ENCODE peak calls at places on chromosomes 5 and 9, in five cellular contexts. I is breast epithelium, L is sigmoid colon, U is PC-9, A is psoas muscle. K is an unnamed sample.

GRCh38 chr5:76303917-76304316 is 99.2 kb upstream of the IQGAP2 start:
- DNase-seq in I (no peak), L (no peak), U (peak), A (no peak), K (no peak)

GRCh38 chr9:504921-505821 is 290.5 kb downstream of the DOCK8 start:
- DNase-seq in I (no peak), L (peak), U (no peak), A (peak), K (no peak)

GRCh38 chr9:35962126-35962906 is 4.4 kb upstream of the OR2S2 start:
- DNase-seq in I (no peak), L (peak), U (no peak), A (no peak), K (no peak)

GRCh38 chr5:179797741-179798140 is 4.0 kb downstream of the LTC4S start:
- DNase-seq in I (no peak), L (peak), U (no peak), A (no peak), K (no peak)

GRCh38 chr9:87213948-87214347 is 266.6 kb upstream of the GAS1 start:
- DNase-seq in I (no peak), L (no peak), U (no peak), A (no peak), K (no peak)

GRCh38 chr9:2859776-2860379 is 16.0 kb upstream of the PUM3 start:
- DNase-seq in I (no peak), L (peak), U (no peak), A (peak), K (no peak)

GRCh38 chr5:9905661-9906060 is 275.5 kb upstream of the TAS2R1 start:
- DNase-seq in I (no peak), L (no peak), U (no peak), A (no peak), K (no peak)

GRCh38 chr5:157309796-157310195 is 43.9 kb downstream of the CYFIP2 start:
- DNase-seq in I (no peak), L (no peak), U (no peak), A (no peak), K (no peak)

GRCh38 chr9:108673386-108673785 is 182.4 kb downstream of the ACTL7B start:
- DNase-seq in I (no peak), L (no peak), U (no peak), A (no peak), K (no peak)

GRCh38 chr9:41229408-41230401 is 40.6 kb upstream of the ZNG1F start:
- DNase-seq in I (no peak), L (peak), U (no peak), A (no peak), K (no peak)

GRCh38 chr5:30850871-30851270 is 342.6 kb upstream of the CDH6 start:
- DNase-seq in I (no peak), L (no peak), U (no peak), A (no peak), K (no peak)

GRCh38 chr9:19985081-19985480 is 196.2 kb upstream of the SLC24A2 start:
- DNase-seq in I (no peak), L (no peak), U (no peak), A (no peak), K (no peak)

GRCh38 chr5:124745367-124746251 is 830 bp downstream of the ZNF608 start:
- DNase-seq in I (no peak), L (no peak), U (no peak), A (no peak), K (no peak)

GRCh38 chr5:122120957-122121356 is 8.4 kb upstream of the ZNF474 start:
- DNase-seq in I (no peak), L (no peak), U (peak), A (no peak), K (no peak)

GRCh38 chr9:21996438-21996837 is 1.8 kb downstream of the CDKN2B-AS1 start:
- DNase-seq in I (no peak), L (no peak), U (no peak), A (no peak), K (no peak)

DNA sequence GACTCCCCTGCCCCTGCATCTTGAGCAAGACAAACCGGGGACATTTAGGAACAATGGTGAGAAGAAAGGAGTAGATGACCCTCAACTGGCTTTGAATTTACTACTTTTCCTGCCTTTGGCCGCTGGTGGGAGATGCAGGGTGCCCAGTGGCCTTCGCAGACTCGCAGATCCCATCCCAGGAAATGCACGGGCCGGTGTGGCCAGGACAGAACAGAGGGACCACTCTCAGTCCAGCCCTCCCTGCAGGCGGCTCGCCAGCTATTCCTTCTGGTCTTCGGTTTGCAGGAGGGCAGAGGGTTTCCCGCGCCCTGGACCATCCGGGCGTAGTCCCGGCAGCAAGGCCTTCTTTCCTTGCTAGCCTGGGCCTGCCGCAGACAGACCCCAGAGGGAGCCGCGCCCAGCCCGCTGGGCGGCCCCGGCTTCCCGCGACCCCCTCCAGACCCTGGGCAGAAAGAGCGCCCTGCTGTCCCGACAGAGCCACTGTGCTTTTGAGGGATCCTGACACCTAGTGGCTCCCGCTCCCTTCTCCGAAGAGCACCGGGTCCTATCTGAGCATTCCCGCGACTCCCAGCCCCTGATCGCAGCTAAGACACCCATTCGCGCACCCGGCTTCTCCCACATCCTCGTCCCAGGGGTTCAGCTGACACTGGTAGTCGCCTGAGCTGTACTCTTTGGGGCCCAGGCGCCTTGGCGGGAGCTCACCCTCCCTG is 1.2 kb downstream of the CFAP90 start:
- DNase-seq in I (no peak), L (no peak), U (no peak), A (no peak), K (no peak)
- H3K4me3 ChIP-seq in I (peak), L (peak), U (no peak), A (peak), K (peak)

GRCh38 chr5:65832603-65833228 is 93.7 kb upstream of the ERBIN start:
- DNase-seq in I (no peak), L (no peak), U (no peak), A (no peak), K (no peak)

GRCh38 chr5:65831276-65831675 is 95.1 kb upstream of the ERBIN start:
- DNase-seq in I (no peak), L (no peak), U (no peak), A (no peak), K (no peak)

GRCh38 chr5:65833780-65834179 is 92.6 kb upstream of the ERBIN start:
- DNase-seq in I (no peak), L (no peak), U (no peak), A (no peak), K (no peak)

GRCh38 chr5:65830856-65831255 is 95.5 kb upstream of the ERBIN start:
- DNase-seq in I (no peak), L (no peak), U (no peak), A (no peak), K (no peak)

DNA sequence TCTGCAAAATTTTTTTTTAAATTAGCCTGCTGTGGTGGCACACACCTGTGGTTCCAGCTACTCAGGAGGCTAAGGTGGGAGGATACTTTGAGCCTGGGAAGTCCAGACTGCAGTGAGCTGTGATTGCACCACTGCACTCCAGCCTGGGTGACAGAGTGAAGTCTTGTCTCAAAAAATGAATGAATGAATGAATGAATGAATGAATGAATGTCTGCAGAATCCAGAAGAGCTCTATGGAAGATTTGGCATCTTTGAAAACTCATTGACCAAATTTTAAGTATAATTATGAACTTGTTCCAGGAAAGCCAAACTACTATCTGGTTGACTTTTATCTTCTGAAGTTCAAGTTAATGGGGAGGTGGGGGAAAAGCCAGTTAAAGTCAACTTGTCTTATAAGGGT is 94.2 kb upstream of the ERBIN start:
- DNase-seq in I (no peak), L (no peak), U (no peak), A (no peak), K (no peak)
- H3K27ac ChIP-seq in I (no peak), L (no peak), U (no peak), A (no peak), K (no peak)

GRCh38 chr5:141641634-141642278 is 5.0 kb downstream of the RELL2 start:
- DNase-seq in I (no peak), L (no peak), U (peak), A (no peak), K (no peak)
- TF ChIP-seq CTCF in I (no peak), L (no peak), U (peak), A (no peak), K (no peak)

GRCh38 chr5:132421442-132421841 is 51.9 kb downstream of the SLC22A5 start:
- DNase-seq in I (no peak), L (no peak), U (no peak), A (no peak), K (no peak)
- H3K4me3 ChIP-seq in I (no peak), L (no peak), U (no peak), A (no peak), K (peak)

GRCh38 chr9:94806307-94806893 is 79.9 kb downstream of the AOPEP start:
- DNase-seq in I (no peak), L (no peak), U (peak), A (no peak), K (no peak)
- H3K27ac ChIP-seq in I (no peak), L (peak), U (peak), A (peak), K (peak)

GRCh38 chr5:5063533-5063953 is 76.6 kb upstream of the ADAMTS16 start:
- DNase-seq in I (no peak), L (no peak), U (no peak), A (no peak), K (no peak)
- TF ChIP-seq CTCF in I (no peak), L (no peak), U (no peak), A (no peak), K (no peak)

K was measured in thoracic aorta.